ENCODE peak calls at places on chromosomes 7 and 10, in nine cellular contexts. I is neural crest cell; P is lower lobe of right lung; T is Right ventricle myocardium superior; B is ecto neural progenitor cell; J is AG08395; Z is activated CD4-positive, CD25-positive, alpha-beta regulatory T cell; A is MM.1S; K is RWPE1. E is an unnamed sample.

GRCh38 chr10:46552526-46553237 is 3.8 kb downstream of the GPRIN2 start:
- DNase-seq in I (peak), P (peak), T (no peak), B (peak), J (no peak), Z (no peak), A (no peak), K (no peak), E (no peak)

GRCh38 chr7:107064255-107064654 is 19.8 kb downstream of the PRKAR2B start:
- DNase-seq in I (no peak), P (no peak), T (no peak), B (no peak), J (no peak), Z (no peak), A (no peak), K (no peak), E (no peak)

GRCh38 chr7:133829336-133829897 is 297.7 kb upstream of the LRGUK start:
- DNase-seq in I (no peak), P (no peak), T (no peak), B (no peak), J (peak), Z (no peak), A (no peak), K (no peak), E (no peak)

GRCh38 chr10:112475565-112476233 is 28.7 kb downstream of the VTI1A start:
- DNase-seq in I (no peak), P (no peak), T (no peak), B (no peak), J (peak), Z (no peak), A (peak), K (no peak), E (no peak)

GRCh38 chr10:95242581-95243317 is 48.1 kb downstream of the PDLIM1 start:
- DNase-seq in I (peak), P (no peak), T (no peak), B (no peak), J (peak), Z (no peak), A (peak), K (no peak), E (no peak)

GRCh38 chr7:2279873-2280272 is 34.4 kb downstream of the SNX8 start:
- DNase-seq in I (no peak), P (no peak), T (no peak), B (no peak), J (no peak), Z (no peak), A (no peak), K (no peak), E (no peak)

GRCh38 chr7:130887182-130888016 is 153.4 kb upstream of the KLF14 start:
- DNase-seq in I (no peak), P (no peak), T (no peak), B (no peak), J (peak), Z (no peak), A (no peak), K (peak), E (no peak)

GRCh38 chr10:101043356-101043707 is 12.3 kb downstream of the SFXN3 start:
- DNase-seq in I (no peak), P (no peak), T (no peak), B (no peak), J (no peak), Z (no peak), A (no peak), K (no peak), E (no peak)

GRCh38 chr7:90210475-90210874 is 1.1 kb upstream of the STEAP2 start:
- DNase-seq in I (no peak), P (no peak), T (no peak), B (no peak), J (no peak), Z (no peak), A (no peak), K (no peak), E (no peak)

GRCh38 chr7:157565981-157566630 is 229.3 kb downstream of the DNAJB6 start:
- DNase-seq in I (peak), P (no peak), T (no peak), B (no peak), J (no peak), Z (no peak), A (no peak), K (no peak), E (no peak)

GRCh38 chr7:95927781-95928180 is 155.4 kb downstream of the DYNC1I1 start:
- DNase-seq in I (no peak), P (no peak), T (peak), B (no peak), J (no peak), Z (no peak), A (no peak), K (no peak), E (no peak)

GRCh38 chr10:99975942-99976809 is 33.6 kb downstream of the DNMBP start:
- DNase-seq in I (no peak), P (no peak), T (no peak), B (no peak), J (peak), Z (no peak), A (no peak), K (no peak), E (no peak)

GRCh38 chr7:37925620-37926019 is 5.2 kb downstream of the EPDR1 start:
- DNase-seq in I (no peak), P (no peak), T (no peak), B (no peak), J (no peak), Z (no peak), A (no peak), K (no peak), E (no peak)

GRCh38 chr7:47501406-47501805 is 80.5 kb downstream of the TNS3 start:
- DNase-seq in I (no peak), P (no peak), T (no peak), B (no peak), J (peak), Z (no peak), A (no peak), K (no peak), E (no peak)

GRCh38 chr7:101743241-101743994 is 74.0 kb upstream of the CUX1 start:
- DNase-seq in I (peak), P (peak), T (peak), B (peak), J (peak), Z (peak), A (peak), K (peak), E (peak)

GRCh38 chr7:105782391-105783063 is 93.9 kb downstream of the ATXN7L1 start:
- DNase-seq in I (no peak), P (no peak), T (no peak), B (no peak), J (peak), Z (no peak), A (no peak), K (no peak), E (no peak)